ENCODE peak calls at places on chromosomes 4 and X, in eight cellular contexts. W is keratinocyte, S is fibroblast of pulmonary artery, F is heart left ventricle, J is hepatocyte, Q is body of pancreas, N is upper lobe of left lung, B is tibial nerve. R is an unnamed sample.

GRCh38 chrX:10929747-10930146 is 181.4 kb upstream of the HCCS start:
- DNase-seq in S (no peak), B (no peak), F (no peak), W (no peak), Q (no peak), N (no peak), J (no peak), R (no peak)

GRCh38 chr4:46924789-46925188 is 15.7 kb upstream of the COX7B2 start:
- DNase-seq in Q (no peak), J (no peak), W (no peak), B (no peak), F (no peak), S (no peak), N (no peak), R (no peak)

GRCh38 chr4:71545168-71545567 is 206.3 kb downstream of the SLC4A4 start:
- DNase-seq in B (no peak), Q (no peak), S (peak; percentile 7), N (no peak), F (no peak), J (no peak), W (no peak), R (peak; percentile 47)

GRCh38 chr4:8905773-8906667 is 34.4 kb upstream of the HMX1 start:
- DNase-seq in B (no peak), W (no peak), N (peak; percentile 12), F (no peak), Q (no peak), S (no peak), J (no peak), R (no peak)

GRCh38 chrX:51568586-51568985 is 50.1 kb downstream of the CENPVL3 start:
- DNase-seq in F (no peak), W (no peak), S (peak; percentile 6), Q (no peak), J (no peak), N (no peak), B (no peak), R (peak; percentile 20)

GRCh38 chr4:24067781-24068193 is 177.9 kb upstream of the PPARGC1A start:
- DNase-seq in Q (peak; percentile 11), B (peak; percentile 6), N (no peak), S (peak; percentile 35), J (peak; percentile 30), W (peak; percentile 41), F (peak; percentile 51), R (peak; percentile 67)

GRCh38 chr4:16890651-16891050 is 7.8 kb downstream of the LDB2 start:
- DNase-seq in B (no peak), F (no peak), S (no peak), W (no peak), J (no peak), Q (no peak), N (no peak), R (no peak)

GRCh38 chrX:47502591-47503222 is 19.7 kb upstream of the ZNF41 start:
- DNase-seq in J (no peak), N (no peak), F (no peak), Q (no peak), B (no peak), W (no peak), S (peak; percentile 66), R (no peak)

GRCh38 chrX:21745756-21746155 is 12.2 kb downstream of the SMPX start:
- DNase-seq in J (peak; percentile 24), B (peak; percentile 55), W (no peak), S (peak; percentile 39), Q (peak; percentile 48), N (no peak), F (peak; percentile 26), R (no peak)

GRCh38 chr4:115844180-115844579 is 730.8 kb upstream of the NDST4 start:
- DNase-seq in W (no peak), Q (no peak), B (no peak), N (no peak), J (no peak), F (no peak), S (no peak), R (no peak)

GRCh38 chrX:63439580-63439979 is 88.4 kb upstream of the SPIN4 start:
- DNase-seq in J (no peak), S (no peak), B (no peak), W (no peak), F (no peak), Q (no peak), N (no peak), R (no peak)

GRCh38 chr4:156575430-156576073 is 396.0 kb downstream of the PDGFC start:
- DNase-seq in F (no peak), S (peak; percentile 44), W (no peak), J (no peak), N (no peak), B (no peak), Q (no peak), R (no peak)

GRCh38 chr4:76365636-76366035 is 55.3 kb downstream of the CCDC158 start:
- DNase-seq in F (no peak), S (no peak), Q (no peak), W (no peak), J (no peak), B (no peak), N (no peak), R (no peak)

GRCh38 chr4:41323706-41324105 is 67.0 kb downstream of the UCHL1 start:
- DNase-seq in F (no peak), B (no peak), N (no peak), W (no peak), S (peak; percentile 22), J (no peak), Q (no peak), R (no peak)

GRCh38 chr4:138367942-138368341 is 125.8 kb upstream of the SLC7A11 start:
- DNase-seq in Q (no peak), B (no peak), N (no peak), W (no peak), S (no peak), F (no peak), J (no peak), R (no peak)

GRCh38 chrX:50158616-50159015 is 42.2 kb downstream of the AKAP4 start:
- DNase-seq in N (no peak), B (no peak), S (no peak), W (no peak), J (peak; percentile 16), F (no peak), Q (no peak), R (no peak)

GRCh38 chr4:140082399-140082758 is 71.6 kb downstream of the MAML3 start:
- DNase-seq in N (no peak), F (no peak), S (no peak), B (no peak), Q (no peak), W (no peak), J (no peak), R (no peak)

GRCh38 chr4:1026115-1026514 is 14.7 kb downstream of the FGFRL1 start:
- DNase-seq in S (peak; percentile 20), Q (peak; percentile 74), J (no peak), W (no peak), B (no peak), F (no peak), N (no peak), R (no peak)

DNA sequence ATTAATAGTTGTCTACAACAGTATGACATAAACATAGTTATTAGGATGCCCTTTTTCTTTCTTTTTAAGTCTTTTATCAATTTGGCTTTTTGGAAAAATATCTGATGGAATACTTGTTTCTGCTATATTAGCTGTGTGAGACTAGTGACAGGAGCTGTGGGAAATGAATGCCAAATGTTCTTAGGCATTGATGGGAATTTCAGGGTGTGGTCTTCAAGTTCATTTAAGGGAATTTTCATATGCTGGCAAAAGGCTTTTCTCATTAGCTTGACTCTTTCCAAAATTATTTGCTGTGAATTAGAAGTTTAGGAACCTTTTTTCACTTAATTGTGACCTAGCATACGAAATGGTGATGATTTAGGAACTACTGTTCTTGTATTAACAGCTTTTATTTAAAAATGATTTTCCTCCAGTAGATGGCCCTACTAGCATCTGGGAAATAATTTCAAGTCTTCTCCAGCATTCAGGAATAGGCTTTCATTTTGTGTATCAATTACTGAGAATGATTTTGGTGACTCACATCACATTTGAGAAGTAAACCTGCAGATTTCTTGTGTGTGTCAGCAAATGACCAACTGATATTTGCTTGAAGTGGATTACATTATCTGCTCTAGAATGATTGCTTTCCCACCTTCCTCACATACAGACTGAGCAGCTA is 70.9 kb downstream of the HTT start:
- DNase-seq in Q (no peak), S (peak; percentile 33), J (no peak), F (no peak), N (no peak), B (no peak), W (no peak), R (no peak)
- TF ChIP-seq CTCF in Q (peak; percentile 23), S (peak; percentile 27), J (peak; percentile 31), F (peak; percentile 32), N (no peak), B (no peak), W (no peak), R (no peak)

GRCh38 chrX:30302957-30303356 is 6.2 kb downstream of the NR0B1 start:
- DNase-seq in B (peak; percentile 19), F (peak; percentile 37), N (peak; percentile 38), Q (no peak), W (no peak), J (no peak), S (no peak), R (no peak)

GRCh38 chrX:30301203-30301602 is 8.0 kb downstream of the NR0B1 start:
- DNase-seq in B (no peak), F (no peak), N (no peak), S (no peak), J (no peak), W (no peak), Q (no peak), R (no peak)

GRCh38 chrX:30296408-30297254 is 12.6 kb downstream of the NR0B1 start:
- DNase-seq in F (no peak), N (no peak), Q (no peak), J (no peak), W (no peak), B (no peak), S (no peak), R (no peak)

GRCh38 chrX:30304866-30305265 is 4.3 kb downstream of the NR0B1 start:
- DNase-seq in F (no peak), B (no peak), J (no peak), Q (no peak), W (no peak), N (no peak), S (no peak), R (no peak)

GRCh38 chrX:30301977-30302376 is 7.2 kb downstream of the NR0B1 start:
- DNase-seq in N (no peak), B (no peak), F (no peak), Q (no peak), J (peak; percentile 10), W (no peak), S (peak; percentile 22), R (no peak)
- H3K4me3 ChIP-seq in N (no peak overlapping the region), B (no peak overlapping the region), F (no peak overlapping the region), Q (no peak overlapping the region), J (no peak overlapping the region), W (no peak overlapping the region), S (no peak overlapping the region), R (no peak overlapping the region)

GRCh38 chrX:132226169-132226568 is 6.9 kb upstream of the RAP2C start:
- DNase-seq in Q (no peak), B (no peak), J (no peak), F (no peak), N (no peak), W (no peak), S (no peak), R (no peak)
- TF ChIP-seq CTCF in Q (peak; percentile 21), B (peak; percentile 30), J (peak; percentile 53), F (peak; percentile 28), N (no peak), W (peak; percentile 28), S (peak; percentile 37), R (peak; percentile 7)

DNA sequence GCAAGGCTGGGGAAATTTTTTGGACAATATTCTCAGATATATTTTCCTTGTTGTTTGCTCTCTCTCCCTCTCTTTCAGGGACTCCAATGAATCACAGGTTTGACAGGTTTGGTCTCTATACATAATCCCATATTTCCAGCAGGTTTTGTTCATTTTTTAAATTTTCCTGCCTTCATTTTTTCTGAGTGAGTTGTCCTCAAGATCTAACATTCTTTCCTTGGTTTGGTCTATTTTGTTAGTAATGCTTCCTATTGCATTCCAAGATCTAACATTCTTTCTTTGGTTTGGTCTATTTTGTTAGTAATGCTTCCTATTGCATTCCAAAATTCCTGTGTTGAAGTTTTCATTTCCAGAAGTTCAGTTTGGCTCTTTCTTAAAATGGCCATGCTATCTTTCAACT is 45.3 kb upstream of the ZMAT1 start:
- DNase-seq in N (no peak), B (no peak), Q (no peak), S (no peak), F (no peak), W (no peak), J (no peak), R (no peak)
- H3K4me3 ChIP-seq in N (no peak overlapping the region), B (no peak overlapping the region), Q (no peak overlapping the region), S (no peak overlapping the region), F (no peak overlapping the region), W (no peak overlapping the region), J (no peak overlapping the region), R (no peak overlapping the region)